ENCODE peak calls at places on chromosomes 7 and 10, in six cellular contexts. Q is testis, G is upper lobe of left lung, M is esophagus muscularis mucosa, C is prostate gland, A is A549. D is an unnamed sample.
A peak's percentile ranks its signal among the peaks of the same experiment; 100 is the strongest.

GRCh38 chr7:22319424-22320403 is 37.2 kb downstream of the RAPGEF5 start:
- DNase-seq in Q (no peak), G (no peak), M (no peak), C (no peak), A (no peak), D (no peak)

GRCh38 chr10:17375936-17376584 is 78.3 kb downstream of the ST8SIA6 start:
- DNase-seq in Q (peak; percentile 62), G (no peak), M (no peak), C (no peak), A (peak; percentile 36), D (peak; percentile 47)

GRCh38 chr10:110612073-110612472 is 32.1 kb upstream of the RBM20 start:
- DNase-seq in Q (no peak), G (no peak), M (no peak), C (no peak), A (no peak), D (no peak)

GRCh38 chr7:55308186-55308929 is 56.8 kb upstream of the LANCL2 start:
- DNase-seq in Q (no peak), G (no peak), M (no peak), C (no peak), A (no peak), D (no peak)

GRCh38 chr10:6665847-6666246 is 85.8 kb upstream of the PRKCQ start:
- DNase-seq in Q (no peak), G (no peak), M (no peak), C (no peak), A (no peak), D (no peak)

GRCh38 chr10:132274581-132274980 is 33.2 kb downstream of the STK32C start:
- DNase-seq in Q (no peak), G (peak; percentile 74), M (no peak), C (no peak), A (no peak), D (no peak)

GRCh38 chr7:99170065-99170729 is 26.3 kb upstream of the SMURF1 start:
- DNase-seq in Q (no peak), G (no peak), M (no peak), C (no peak), A (no peak), D (no peak)

GRCh38 chr10:43042503-43043341 is 34.1 kb upstream of the RET start:
- DNase-seq in Q (peak; percentile 20), G (no peak), M (no peak), C (no peak), A (no peak), D (no peak)

GRCh38 chr7:30694774-30695721 is 12.8 kb upstream of the CRHR2 start:
- DNase-seq in Q (no peak), G (no peak), M (no peak), C (no peak), A (no peak), D (no peak)

GRCh38 chr10:99292159-99292558 is 37.0 kb upstream of the CNNM1 start:
- DNase-seq in Q (no peak), G (no peak), M (no peak), C (no peak), A (peak; percentile 54), D (no peak)

GRCh38 chr10:112507988-112508387 is 61.0 kb downstream of the VTI1A start:
- DNase-seq in Q (no peak), G (no peak), M (no peak), C (peak; percentile 39), A (no peak), D (no peak)

GRCh38 chr7:53059591-53059990 is 24.2 kb downstream of the POM121L12 start:
- DNase-seq in Q (no peak), G (no peak), M (no peak), C (no peak), A (no peak), D (no peak)

GRCh38 chr7:150856303-150857275 is 4.3 kb downstream of the AOC1 start:
- DNase-seq in Q (no peak), G (peak; percentile 60), M (peak; percentile 72), C (no peak), A (no peak), D (no peak)

GRCh38 chr7:123916240-123916724 is 8.8 kb upstream of the SPAM1 start:
- DNase-seq in Q (no peak), G (no peak), M (no peak), C (no peak), A (peak; percentile 23), D (peak; percentile 1)

GRCh38 chr10:28631896-28632596 is 45.3 kb upstream of the BAMBI start:
- DNase-seq in Q (no peak), G (no peak), M (no peak), C (no peak), A (no peak), D (no peak)

GRCh38 chr10:82377608-82378007 is 502.6 kb downstream of the NRG3 start:
- DNase-seq in Q (peak; percentile 35), G (no peak), M (peak; percentile 85), C (no peak), A (peak; percentile 14), D (no peak)

GRCh38 chr10:132460071-132460470 is 63.1 kb downstream of the PWWP2B start:
- DNase-seq in Q (no peak), G (peak; percentile 65), M (no peak), C (no peak), A (no peak), D (no peak)

GRCh38 chr10:77493851-77494788 is 143.5 kb downstream of the KCNMA1 start:
- DNase-seq in Q (no peak), G (no peak), M (no peak), C (no peak), A (peak; percentile 53), D (no peak)

GRCh38 chr10:95476482-95477174 is 84.5 kb downstream of the SORBS1 start:
- DNase-seq in Q (no peak), G (no peak), M (no peak), C (no peak), A (no peak), D (no peak)

GRCh38 chr7:74051193-74051592 is 23.2 kb downstream of the ELN start:
- DNase-seq in Q (peak; percentile 51), G (no peak), M (no peak), C (no peak), A (no peak), D (no peak)

GRCh38 chr7:156234192-156234591 is 406.4 kb upstream of the RNF32 start:
- DNase-seq in Q (no peak), G (no peak), M (no peak), C (no peak), A (no peak), D (no peak)
- TF ChIP-seq POLR2A in Q (no peak), G (no peak), M (no peak), C (no peak), A (no peak), D (no peak)

DNA sequence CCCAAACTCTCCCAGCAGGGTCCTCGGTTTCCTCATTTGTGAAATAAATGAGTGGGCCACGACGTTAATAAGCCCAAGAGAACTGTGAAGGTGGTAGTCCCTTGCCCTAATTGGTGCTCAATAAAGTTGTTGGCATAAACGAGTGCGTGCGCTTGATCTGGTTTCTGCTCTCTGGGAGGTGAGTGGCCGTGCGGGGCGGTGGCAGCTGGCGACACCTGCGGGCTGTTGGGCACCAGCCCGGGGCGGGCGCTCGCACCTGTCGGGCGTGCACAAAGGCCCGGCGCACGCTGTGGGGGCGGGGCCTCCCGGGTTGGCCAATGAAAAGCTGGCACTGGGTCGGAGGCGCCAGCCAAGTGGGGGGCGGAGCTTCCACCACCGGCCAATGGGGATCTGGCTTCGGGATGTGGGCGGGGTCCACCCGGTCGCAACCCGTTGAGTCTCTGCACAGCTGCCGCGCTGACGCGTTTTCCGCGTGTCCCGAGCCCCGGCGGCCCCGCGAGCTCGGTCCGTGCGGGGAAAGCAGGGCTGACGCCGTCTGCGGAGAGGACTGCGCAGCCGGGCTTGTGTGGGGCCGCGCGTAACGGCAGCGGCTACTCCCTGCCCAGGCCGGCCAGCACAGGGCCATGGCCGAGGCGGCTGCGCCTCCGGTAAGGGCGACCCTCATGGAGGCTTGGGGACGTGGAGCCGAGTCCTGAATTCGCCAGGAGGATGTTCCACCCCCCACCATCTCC is 23.0 kb downstream of the ZNF783 start:
- DNase-seq in Q (peak; percentile 95), G (peak; percentile 99), M (peak; percentile 99), C (peak; percentile 95), A (peak; percentile 83), D (peak; percentile 93)
- TF ChIP-seq POLR2A in Q (no peak), G (peak; percentile 42), M (no peak), C (peak; percentile 40), A (peak; percentile 36), D (no peak)

DNA sequence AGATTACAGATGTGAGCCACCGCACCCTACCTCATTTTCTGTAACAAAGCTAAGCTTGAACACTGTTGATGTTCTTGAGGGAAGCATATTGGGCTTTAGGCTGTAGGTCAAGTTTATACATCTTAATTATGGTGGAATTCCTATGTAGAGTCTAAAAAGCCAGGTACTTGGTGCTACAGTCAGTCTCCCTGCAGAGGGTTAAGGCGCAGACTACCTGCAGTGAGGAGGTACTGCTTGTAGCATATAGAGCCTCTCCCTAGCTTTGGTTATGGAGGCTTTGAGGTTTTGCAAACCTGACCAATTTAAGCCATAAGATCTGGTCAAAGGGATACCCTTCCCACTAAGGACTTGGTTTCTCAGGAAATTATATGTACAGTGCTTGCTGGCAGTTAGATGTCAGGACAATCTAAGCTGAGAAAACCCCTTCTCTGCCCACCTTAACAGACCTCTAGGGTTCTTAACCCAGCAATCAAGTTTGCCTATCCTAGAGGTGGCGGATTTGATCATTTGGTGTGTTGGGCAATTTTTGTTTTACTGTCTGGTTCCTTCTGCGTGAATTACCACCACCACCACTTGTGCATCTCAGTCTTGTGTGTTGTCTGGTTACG is 6.0 kb downstream of the PPIA start:
- DNase-seq in Q (no peak), G (no peak), M (no peak), C (no peak), A (no peak), D (no peak)
- TF ChIP-seq POLR2A in Q (no peak), G (no peak), M (no peak), C (no peak), A (no peak), D (peak; percentile 31)

GRCh38 chr7:139681463-139681755 is 96.4 kb downstream of the HIPK2 start:
- DNase-seq in Q (no peak), G (no peak), M (no peak), C (no peak), A (no peak), D (no peak)

GRCh38 chr7:139679731-139680594 is 97.8 kb downstream of the HIPK2 start:
- DNase-seq in Q (no peak), G (no peak), M (no peak), C (peak; percentile 62), A (peak; percentile 87), D (no peak)

GRCh38 chr7:139682136-139683013 is 95.4 kb downstream of the HIPK2 start:
- DNase-seq in Q (no peak), G (no peak), M (no peak), C (no peak), A (peak; percentile 36), D (no peak)

GRCh38 chr7:139681812-139682135 is 96.0 kb downstream of the HIPK2 start:
- DNase-seq in Q (no peak), G (no peak), M (no peak), C (no peak), A (no peak), D (no peak)

DNA sequence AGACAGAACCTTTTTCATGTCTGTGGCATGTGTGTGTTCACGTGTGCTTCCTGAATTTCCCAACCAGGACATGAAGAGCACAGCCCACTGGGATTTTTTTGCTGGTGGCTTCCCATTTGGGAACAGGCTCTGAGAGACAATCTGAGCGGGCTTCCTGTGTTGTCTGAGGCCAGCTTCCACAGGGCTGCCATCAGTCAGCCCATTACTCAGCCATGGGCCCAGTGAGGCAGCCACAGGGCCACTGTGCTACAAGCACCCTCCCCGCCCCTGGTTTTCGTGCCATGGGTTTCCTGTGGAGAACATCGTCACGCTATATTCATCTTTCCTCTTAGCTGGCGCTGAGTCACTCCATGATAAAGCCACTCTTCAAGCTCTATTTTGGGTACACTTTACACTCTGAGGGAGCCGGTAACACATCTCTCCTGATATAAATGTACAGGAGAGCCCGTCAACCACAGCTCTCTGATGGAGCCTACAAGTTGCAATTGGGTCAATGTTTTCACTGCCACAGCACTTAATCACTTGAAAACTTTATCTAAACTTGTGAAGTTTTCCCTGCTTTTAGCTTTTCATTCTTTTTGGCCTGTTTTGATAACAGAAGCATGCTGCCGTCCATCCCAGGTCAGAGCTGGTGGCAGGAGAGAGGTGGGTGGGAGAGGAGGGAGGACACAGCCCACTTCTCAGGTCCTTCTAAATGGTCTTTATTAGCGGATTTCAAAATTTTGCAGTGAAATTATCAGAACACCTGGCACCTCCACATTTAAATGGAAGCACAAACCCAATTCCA is 96.9 kb downstream of the HIPK2 start:
- DNase-seq in Q (no peak), G (no peak), M (no peak), C (no peak), A (peak; percentile 88), D (peak; percentile 16)
- TF ChIP-seq POLR2A in Q (no peak), G (peak; percentile 45), M (no peak), C (no peak), A (no peak), D (peak; percentile 41)

D was measured in erythroblast.